ENCODE peak calls at places on chromosomes 6 and 20, in eight cellular contexts. X, N, Y, D, L, O, Z and R are unnamed samples.

GRCh38 chr6:5367510-5367909 is 106.2 kb downstream of the FARS2 start:
- DNase-seq in N (no peak), D (no peak), Z (no peak), Y (no peak), X (no peak), L (no peak), O (no peak), R (no peak)

GRCh38 chr6:50849016-50849748 is 30.5 kb downstream of the TFAP2B start:
- DNase-seq in Y (no peak), N (no peak), Z (no peak), X (no peak), D (peak; percentile 73), L (no peak), O (no peak), R (no peak)

GRCh38 chr6:3610206-3610605 is 141.3 kb downstream of the PXDC1 start:
- DNase-seq in Z (no peak), L (no peak), D (no peak), N (no peak), X (no peak), Y (peak; percentile 34), O (no peak), R (no peak)

GRCh38 chr6:134517145-134517658 is 199.3 kb upstream of the SGK1 start:
- DNase-seq in O (peak; percentile 46), N (no peak), X (peak; percentile 30), L (peak; percentile 80), D (peak; percentile 59), Y (peak; percentile 94), Z (peak; percentile 83), R (no peak)

GRCh38 chr20:61931476-61932198 is 134.0 kb downstream of the TAF4 start:
- DNase-seq in L (no peak), D (no peak), O (no peak), X (no peak), Y (no peak), Z (peak; percentile 5), N (no peak), R (no peak)

GRCh38 chr6:119978274-119978889 is 628.8 kb upstream of the MAN1A1 start:
- DNase-seq in N (no peak), D (no peak), O (peak; percentile 47), X (peak; percentile 29), Z (no peak), Y (peak; percentile 45), L (peak; percentile 32), R (no peak)

GRCh38 chr6:9875605-9876353 is 539.1 kb downstream of the TFAP2A start:
- DNase-seq in Z (no peak), Y (no peak), D (no peak), N (no peak), X (no peak), O (no peak), L (no peak), R (no peak)

GRCh38 chr6:37059344-37060194 is 54.1 kb downstream of the FGD2 start:
- DNase-seq in Z (peak; percentile 61), L (peak; percentile 70), N (no peak), O (peak; percentile 91), Y (peak; percentile 98), D (peak; percentile 88), X (peak; percentile 90), R (no peak)

GRCh38 chr20:59802471-59803221 is 130.8 kb downstream of the SYCP2 start:
- DNase-seq in N (no peak), X (no peak), Z (no peak), Y (no peak), L (no peak), D (peak; percentile 18), O (no peak), R (no peak)

GRCh38 chr6:133613231-133613630 is 275.7 kb upstream of the TCF21 start:
- DNase-seq in Y (no peak), D (no peak), L (no peak), N (no peak), Z (no peak), X (no peak), O (no peak), R (no peak)

GRCh38 chr20:63345328-63346100 is 15.6 kb downstream of the CHRNA4 start:
- DNase-seq in D (no peak), L (no peak), Z (peak; percentile 67), Y (peak; percentile 9), O (no peak), N (no peak), X (no peak), R (no peak)

GRCh38 chr6:45021652-45022051 is 306.5 kb upstream of the RUNX2 start:
- DNase-seq in D (no peak), Y (no peak), X (no peak), L (no peak), O (no peak), N (no peak), Z (no peak), R (no peak)